ENCODE peak calls at places on chromosomes 3 and 15, in four cellular contexts. Z, B, Q and G are unnamed samples.

GRCh38 chr3:148643389-148643840 is 54.3 kb upstream of the AGTR1 start:
- DNase-seq in Z (no peak), B (no peak), Q (no peak), G (no peak)

GRCh38 chr15:67758610-67759300 is 66.6 kb upstream of the SKOR1 start:
- DNase-seq in Z (no peak), B (no peak), Q (no peak), G (no peak)

GRCh38 chr3:82100378-82100777 is 338.9 kb upstream of the GBE1 start:
- DNase-seq in Z (no peak), B (no peak), Q (peak), G (no peak)

GRCh38 chr3:53794597-53794996 is 51.6 kb downstream of the CHDH start:
- DNase-seq in Z (no peak), B (no peak), Q (no peak), G (no peak)

GRCh38 chr15:53834214-53834613 is 74.8 kb upstream of the WDR72 start:
- DNase-seq in Z (no peak), B (no peak), Q (no peak), G (no peak)

GRCh38 chr3:179954226-179954870 is 82.4 kb downstream of the PEX5L start:
- DNase-seq in Z (no peak), B (no peak), Q (no peak), G (no peak)

GRCh38 chr3:134666466-134666865 is 15.6 kb upstream of the KY start:
- DNase-seq in Z (no peak), B (no peak), Q (no peak), G (no peak)

GRCh38 chr3:52328536-52329080 is 12.5 kb downstream of the DNAH1 start:
- DNase-seq in Z (no peak), B (no peak), Q (no peak), G (no peak)

GRCh38 chr15:84992157-84992940 is 10.7 kb downstream of the PDE8A start:
- DNase-seq in Z (no peak), B (no peak), Q (peak), G (no peak)

GRCh38 chr3:47266709-47267489 is 15.7 kb downstream of the KIF9 start:
- DNase-seq in Z (no peak), B (peak), Q (peak), G (no peak)

GRCh38 chr15:89363133-89363532 is 28.5 kb upstream of the POLG start:
- DNase-seq in Z (no peak), B (no peak), Q (no peak), G (no peak)

GRCh38 chr3:141303481-141304223 is 64.7 kb upstream of the ZBTB38 start:
- DNase-seq in Z (no peak), B (peak), Q (peak), G (no peak)

GRCh38 chr15:98900382-98900781 is 107.2 kb downstream of the PGPEP1L start:
- DNase-seq in Z (no peak), B (no peak), Q (no peak), G (no peak)

GRCh38 chr3:78050276-78051080 is 1010.6 kb downstream of the ROBO2 start:
- DNase-seq in Z (no peak), B (no peak), Q (no peak), G (no peak)

GRCh38 chr3:42216820-42217416 is 49.1 kb downstream of the CCK start:
- DNase-seq in Z (no peak), B (no peak), Q (no peak), G (no peak)

GRCh38 chr3:37905987-37906674 is 44.5 kb downstream of the CTDSPL start:
- DNase-seq in Z (no peak), B (no peak), Q (peak), G (no peak)

GRCh38 chr3:81242871-81243270 is 518.6 kb downstream of the GBE1 start:
- DNase-seq in Z (no peak), B (no peak), Q (peak), G (no peak)

GRCh38 chr15:33311312-33311971 is 675 bp downstream of the RYR3 start:
- DNase-seq in Z (no peak), B (no peak), Q (no peak), G (no peak)

GRCh38 chr3:2446146-2446545 is 347.5 kb downstream of the CNTN4 start:
- DNase-seq in Z (no peak), B (no peak), Q (no peak), G (no peak)

GRCh38 chr3:144294659-144295538 is 323.3 kb downstream of the DIPK2A start:
- DNase-seq in Z (no peak), B (no peak), Q (no peak), G (no peak)

GRCh38 chr3:158108596-158108995 is 1.3 kb upstream of the RSRC1 start:
- DNase-seq in Z (no peak), B (no peak), Q (no peak), G (no peak)

GRCh38 chr3:50316657-50317242 is 5.8 kb downstream of the HYAL2 start:
- DNase-seq in Z (no peak), B (no peak), Q (no peak), G (no peak)

GRCh38 chr15:34335176-34335575 is 2.4 kb downstream of the SLC12A6 start:
- DNase-seq in Z (no peak), B (no peak), Q (no peak), G (no peak)

GRCh38 chr3:42701371-42702065 is 1.1 kb downstream of the HHATL start:
- DNase-seq in Z (peak), B (peak), Q (peak), G (peak)

GRCh38 chr15:52111517-52112202 is 915 bp downstream of the BCL2L10 start:
- DNase-seq in Z (no peak), B (no peak), Q (no peak), G (no peak)

DNA sequence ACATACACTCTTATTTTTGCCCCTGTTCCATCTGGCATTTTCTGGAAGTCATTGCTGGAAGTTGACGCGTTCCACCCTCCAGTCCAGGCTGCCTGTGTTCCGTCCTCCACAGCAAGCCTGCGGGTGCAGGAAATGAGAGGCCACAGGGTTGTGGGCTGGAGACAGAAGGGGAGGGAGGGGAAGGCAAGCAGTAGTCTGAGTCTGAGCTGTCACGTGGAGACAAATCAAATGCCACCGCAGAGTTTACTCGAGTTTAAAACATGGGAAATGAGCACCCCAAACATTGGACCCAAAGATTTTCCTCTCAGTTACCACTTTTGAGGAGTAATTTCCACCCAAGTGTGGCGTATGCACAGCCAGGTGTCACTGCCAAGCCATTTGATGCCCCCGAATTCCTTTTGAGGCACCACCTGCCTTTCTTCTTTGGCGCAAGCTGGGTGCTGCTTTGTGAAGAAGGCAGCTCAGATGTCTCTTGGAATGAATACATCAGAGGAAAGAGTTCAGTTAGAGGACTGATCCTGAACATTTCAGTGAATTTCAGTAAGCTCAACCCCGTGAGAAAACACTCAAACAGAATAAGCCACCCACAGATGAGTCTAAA is 204.0 kb downstream of the UACA start:
- DNase-seq in Z (no peak), B (peak), Q (no peak), G (no peak)
- TF ChIP-seq POLR2AphosphoS5 in Z (no peak), B (no peak), Q (no peak), G (no peak)

GRCh38 chr15:56763082-56763481 is 29.8 kb upstream of the ZNF280D start:
- DNase-seq in Z (no peak), B (no peak), Q (no peak), G (no peak)
- TF ChIP-seq TAF1 in Z (no peak), B (no peak), Q (no peak), G (no peak)

GRCh38 chr3:72212396-72212795 is 427.4 kb upstream of the PROK2 start:
- DNase-seq in Z (no peak), B (no peak), Q (no peak), G (no peak)

GRCh38 chr3:72205297-72205696 is 420.3 kb upstream of the PROK2 start:
- DNase-seq in Z (no peak), B (no peak), Q (no peak), G (no peak)

GRCh38 chr3:72214065-72215048 is 429.4 kb upstream of the PROK2 start:
- DNase-seq in Z (no peak), B (no peak), Q (no peak), G (no peak)

GRCh38 chr3:72213296-72214064 is 428.5 kb upstream of the PROK2 start:
- DNase-seq in Z (no peak), B (no peak), Q (no peak), G (no peak)

GRCh38 chr3:72210248-72210647 is 425.3 kb upstream of the PROK2 start:
- DNase-seq in Z (no peak), B (no peak), Q (no peak), G (no peak)
- TF ChIP-seq POLR2A in Z (no peak), B (no peak), Q (no peak), G (no peak)

DNA sequence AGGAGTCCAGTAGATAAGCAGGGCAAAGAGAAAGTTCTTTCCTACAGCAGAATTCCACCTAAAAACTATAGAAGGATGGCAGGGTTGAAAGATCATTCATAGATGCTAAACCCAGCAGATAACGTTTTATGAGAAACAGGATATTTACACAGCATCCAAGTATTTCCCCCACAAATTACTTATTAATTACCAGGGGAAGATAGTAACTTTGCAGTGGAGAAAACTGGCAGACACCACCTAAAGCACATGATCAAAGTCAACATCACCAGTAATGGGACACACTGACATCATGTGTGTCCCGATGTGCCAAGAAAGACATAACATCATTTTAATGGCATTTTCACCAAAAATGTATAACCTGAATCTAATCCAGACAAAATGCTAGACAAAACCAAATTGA is 220.5 kb upstream of the THBS1 start:
- DNase-seq in Z (no peak), B (no peak), Q (peak), G (no peak)
- TF ChIP-seq POLR2AphosphoS5 in Z (no peak), B (no peak), Q (no peak), G (no peak)